ENCODE peak calls at places on chromosomes 1 and 21, in seven cellular contexts. Q is GM12864, X is kidney epithelial cell, A is fibroblast of the aortic adventitia, L is tibial artery, R is left ventricle myocardium inferior, G is lower leg skin. J is an unnamed sample.
A peak's percentile ranks its signal among the peaks of the same experiment; 100 is the strongest.

GRCh38 chr1:910311-910880 is 13.3 kb upstream of the SAMD11 start:
- DNase-seq in Q (no peak), X (no peak), A (no peak), L (peak; percentile 17), R (peak; percentile 12), G (no peak), J (peak; percentile 11)

GRCh38 chr1:246769306-246769705 is 45.1 kb downstream of the SCCPDH start:
- DNase-seq in Q (no peak), X (no peak), A (peak; percentile 98), L (peak; percentile 74), R (peak; percentile 47), G (peak; percentile 82), J (peak; percentile 96)

GRCh38 chr1:151799179-151800022 is 5.8 kb downstream of the LINGO4 start:
- DNase-seq in Q (no peak), X (no peak), A (no peak), L (no peak), R (no peak), G (no peak), J (no peak)

GRCh38 chr1:224116131-224116530 is 2.2 kb downstream of the FBXO28 start:
- DNase-seq in Q (no peak), X (peak; percentile 42), A (peak; percentile 70), L (no peak), R (no peak), G (no peak), J (peak; percentile 60)

GRCh38 chr1:44985747-44986359 is 542 bp downstream of the EIF2B3 start:
- DNase-seq in Q (no peak), X (no peak), A (peak; percentile 72), L (no peak), R (no peak), G (no peak), J (no peak)

GRCh38 chr1:205926213-205926612 is 17.0 kb downstream of the SLC26A9 start:
- DNase-seq in Q (no peak), X (no peak), A (no peak), L (no peak), R (no peak), G (no peak), J (no peak)

GRCh38 chr21:25767921-25768320 is 33.1 kb downstream of the GABPA start:
- DNase-seq in Q (no peak), X (no peak), A (no peak), L (no peak), R (no peak), G (no peak), J (no peak)

GRCh38 chr1:231951399-231951798 is 324.8 kb downstream of the DISC1 start:
- DNase-seq in Q (no peak), X (peak; percentile 29), A (peak; percentile 67), L (no peak), R (no peak), G (no peak), J (peak; percentile 69)

GRCh38 chr1:229058111-229058551 is 212.8 kb upstream of the RAB4A start:
- DNase-seq in Q (no peak), X (no peak), A (no peak), L (no peak), R (no peak), G (no peak), J (no peak)

GRCh38 chr1:112509005-112509659 is 367 bp downstream of the WNT2B start:
- DNase-seq in Q (no peak), X (no peak), A (no peak), L (no peak), R (no peak), G (peak; percentile 17), J (peak; percentile 38)

GRCh38 chr1:66341446-66342089 is 192.4 kb upstream of the SGIP1 start:
- DNase-seq in Q (no peak), X (no peak), A (no peak), L (no peak), R (no peak), G (no peak), J (no peak)

GRCh38 chr1:115123116-115123515 is 33.8 kb upstream of the TSPAN2 start:
- DNase-seq in Q (no peak), X (no peak), A (no peak), L (no peak), R (no peak), G (no peak), J (no peak)

GRCh38 chr1:228157381-228158126 is 7.8 kb downstream of the GJC2 start:
- DNase-seq in Q (no peak), X (no peak), A (no peak), L (no peak), R (peak; percentile 8), G (no peak), J (no peak)

GRCh38 chr1:7582439-7582972 is 188.6 kb upstream of the VAMP3 start:
- DNase-seq in Q (no peak), X (no peak), A (no peak), L (peak; percentile 4), R (no peak), G (no peak), J (no peak)

GRCh38 chr1:160641323-160642280 is 5.2 kb downstream of the SLAMF1 start:
- DNase-seq in Q (no peak), X (no peak), A (no peak), L (no peak), R (no peak), G (no peak), J (no peak)

GRCh38 chr1:35398739-35399138 is 130.2 kb downstream of the ZMYM4 start:
- DNase-seq in Q (no peak), X (no peak), A (no peak), L (no peak), R (no peak), G (no peak), J (peak; percentile 11)

GRCh38 chr21:44737706-44738354 is 26.5 kb upstream of the TSPEAR start:
- DNase-seq in Q (no peak), X (no peak), A (peak; percentile 49), L (no peak), R (no peak), G (no peak), J (no peak)

GRCh38 chr21:39612233-39613028 is at the start of gene B3GALT5:
- DNase-seq in Q (no peak), X (no peak), A (no peak), L (no peak), R (no peak), G (no peak), J (peak; percentile 70)

GRCh38 chr1:22880174-22880601 is 92.5 kb downstream of the LACTBL1 start:
- DNase-seq in Q (no peak), X (no peak), A (peak; percentile 43), L (no peak), R (no peak), G (no peak), J (peak; percentile 49)

GRCh38 chr1:12201343-12202189 is 28.3 kb upstream of the VPS13D start:
- DNase-seq in Q (no peak), X (no peak), A (no peak), L (no peak), R (no peak), G (no peak), J (no peak)

DNA sequence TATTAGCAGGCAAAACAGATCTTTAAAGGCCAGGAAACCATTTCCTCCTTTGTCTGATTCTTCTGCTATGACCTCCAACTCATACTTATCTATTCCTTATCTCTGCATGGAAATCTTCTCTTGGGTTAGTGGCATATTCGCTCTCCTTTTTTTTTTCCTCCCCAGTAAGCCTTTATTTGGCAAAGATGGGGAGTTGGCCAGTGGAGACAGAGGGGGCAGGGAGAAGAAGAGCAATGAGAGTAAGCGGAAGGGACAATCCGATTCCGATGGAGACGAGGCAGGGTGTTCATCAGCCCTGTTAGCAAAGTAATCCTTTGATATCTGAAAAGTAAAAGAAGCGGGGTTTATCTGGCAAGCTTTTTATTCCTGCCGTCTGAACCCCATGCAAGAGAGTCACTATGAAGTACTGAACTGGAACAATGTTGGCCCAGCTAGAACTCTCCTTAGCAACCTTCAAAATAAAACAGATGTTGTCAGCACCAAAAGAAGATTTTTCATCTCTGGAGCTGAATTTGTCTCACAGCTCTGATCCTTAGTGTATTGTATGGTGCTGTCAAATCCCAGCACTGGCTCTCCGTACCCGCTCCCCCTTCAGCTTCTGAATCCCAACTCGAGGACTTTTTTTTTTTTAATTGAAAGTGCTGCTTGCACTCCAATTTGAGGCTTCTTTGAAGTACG is 40.9 kb downstream of the PTGFRN start:
- DNase-seq in Q (no peak), X (no peak), A (peak; percentile 70), L (no peak), R (no peak), G (no peak), J (no peak)
- TF ChIP-seq CTCF in Q (no peak), X (no peak), A (no peak), L (no peak), R (no peak), G (no peak), J (no peak)

GRCh38 chr1:242522304-242522945 is 2.1 kb downstream of the PLD5 start:
- DNase-seq in Q (no peak), X (no peak), A (no peak), L (no peak), R (no peak), G (no peak), J (no peak)

GRCh38 chr1:242523282-242523967 is 1.1 kb downstream of the PLD5 start:
- DNase-seq in Q (no peak), X (no peak), A (no peak), L (no peak), R (no peak), G (no peak), J (no peak)

GRCh38 chr1:242524571-242525359 is at the start of gene PLD5:
- DNase-seq in Q (no peak), X (no peak), A (no peak), L (no peak), R (no peak), G (no peak), J (no peak)

GRCh38 chr1:242525360-242525722 is 844 bp upstream of the PLD5 start:
- DNase-seq in Q (no peak), X (no peak), A (no peak), L (no peak), R (no peak), G (no peak), J (no peak)

DNA sequence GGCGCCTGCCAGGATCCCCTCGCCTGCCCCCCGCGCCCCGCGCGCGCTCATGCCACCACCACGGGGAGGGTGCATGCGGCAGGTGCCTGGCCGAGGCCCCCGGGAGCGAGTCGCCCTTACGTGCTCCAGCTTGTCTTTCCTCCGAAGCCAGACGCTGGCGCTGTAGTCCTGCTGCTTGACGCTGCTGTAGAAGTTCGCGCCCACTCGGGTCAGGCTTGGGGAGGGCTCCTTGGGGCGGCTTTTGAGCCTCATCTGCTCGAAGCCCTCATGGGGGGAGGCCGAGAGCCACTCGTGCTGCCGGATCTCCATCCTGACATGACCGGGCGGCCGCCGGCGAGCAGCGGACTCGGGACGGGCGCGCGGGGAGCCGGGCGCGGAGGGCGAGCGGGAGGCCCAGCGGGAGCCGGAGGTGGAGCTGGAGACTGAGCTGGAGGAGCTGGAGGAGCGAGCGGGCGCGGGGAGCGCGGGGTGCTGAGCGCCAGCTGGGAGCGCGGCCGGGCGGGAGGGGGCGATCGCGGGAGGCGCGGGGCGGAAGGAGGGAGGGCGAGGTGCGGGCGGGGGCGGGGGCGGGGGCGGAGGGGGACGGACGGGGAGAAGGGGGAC is 428 bp downstream of the PLD5 start:
- DNase-seq in Q (no peak), X (no peak), A (no peak), L (no peak), R (peak; percentile 17), G (no peak), J (no peak)
- H3K4me3 ChIP-seq in Q (no peak overlapping the region), X (peak overlapping the region; percentile 54), A (peak overlapping the region; percentile 28), L (peak overlapping the region; percentile 66), R (peak overlapping the region; percentile 61), G (no peak overlapping the region), J (no peak overlapping the region)

GRCh38 chr1:40197656-40198055 is 36.5 kb downstream of the RLF start:
- DNase-seq in Q (no peak), X (no peak), A (no peak), L (no peak), R (no peak), G (no peak), J (no peak)
- TF ChIP-seq CTCF in Q (no peak), X (peak; percentile 5), A (no peak), L (no peak), R (no peak), G (no peak), J (no peak)

GRCh38 chr1:40653851-40654537 is 11.5 kb downstream of the RIMS3 start:
- DNase-seq in Q (no peak), X (no peak), A (no peak), L (no peak), R (no peak), G (no peak), J (no peak)
- H3K4me3 ChIP-seq in Q (no peak overlapping the region), X (no peak overlapping the region), A (no peak overlapping the region), L (no peak overlapping the region), R (no peak overlapping the region), G (no peak overlapping the region), J (no peak overlapping the region)